ENCODE peak calls at places on chromosomes 7 and 10, in six cellular contexts. Q is cardiac fibroblast, Y is chondrocyte, G is heart right ventricle, K is MCF 10A, R is endothelial cell. E is an unnamed sample.

GRCh38 chr10:110500515-110500905 is 2.8 kb downstream of the DUSP5 start:
- DNase-seq in R (no peak), G (no peak), Q (peak; percentile 82), Y (no peak), K (peak; percentile 54), E (no peak)

GRCh38 chr10:3290550-3290949 is 118.0 kb upstream of the PITRM1 start:
- DNase-seq in Y (no peak), K (no peak), Q (no peak), G (no peak), R (no peak), E (no peak)

GRCh38 chr10:116753759-116754158 is 11.4 kb upstream of the HSPA12A start:
- DNase-seq in K (peak; percentile 81), Q (peak; percentile 84), Y (no peak), G (no peak), R (no peak), E (no peak)

GRCh38 chr10:50600831-50601466 is 22.8 kb downstream of the SGMS1 start:
- DNase-seq in G (no peak), K (peak; percentile 30), Y (no peak), R (no peak), Q (peak; percentile 68), E (no peak)

GRCh38 chr7:40680657-40681056 is 545.9 kb downstream of the SUGCT start:
- DNase-seq in G (no peak), Q (peak; percentile 47), Y (no peak), K (peak; percentile 52), R (peak; percentile 11), E (no peak)

GRCh38 chr7:22231806-22232205 is 125.1 kb downstream of the RAPGEF5 start:
- DNase-seq in Y (no peak), G (no peak), R (no peak), Q (no peak), K (no peak), E (no peak)

GRCh38 chr7:108417926-108418325 is 38.3 kb downstream of the NRCAM start:
- DNase-seq in G (no peak), Y (no peak), K (no peak), Q (peak; percentile 54), R (no peak), E (no peak)

GRCh38 chr7:55438765-55439525 is 73.8 kb downstream of the LANCL2 start:
- DNase-seq in Q (no peak), G (peak; percentile 64), R (no peak), K (peak; percentile 65), Y (no peak), E (no peak)

GRCh38 chr7:74051629-74052410 is 23.8 kb downstream of the ELN start:
- DNase-seq in Q (peak; percentile 34), Y (peak; percentile 66), G (no peak), K (peak; percentile 56), R (peak; percentile 55), E (no peak)

GRCh38 chr10:22338260-22338894 is 6.9 kb upstream of the SPAG6 start:
- DNase-seq in R (no peak), Y (no peak), Q (no peak), K (no peak), G (no peak), E (no peak)

GRCh38 chr7:79786187-79786586 is 332.7 kb upstream of the MAGI2 start:
- DNase-seq in Q (no peak), R (no peak), K (no peak), G (no peak), Y (no peak), E (no peak)

GRCh38 chr10:23412223-23412622 is 26.7 kb upstream of the OTUD1 start:
- DNase-seq in G (no peak), K (peak; percentile 17), R (no peak), Y (no peak), Q (peak; percentile 68), E (no peak)

GRCh38 chr7:156777364-156778069 is 115.5 kb downstream of the LMBR1 start:
- DNase-seq in G (no peak), K (no peak), Y (no peak), Q (no peak), R (no peak), E (no peak)

GRCh38 chr10:78968960-78969359 is 99.8 kb upstream of the ZMIZ1 start:
- DNase-seq in R (no peak), Q (no peak), K (no peak), G (no peak), Y (no peak), E (no peak)

DNA sequence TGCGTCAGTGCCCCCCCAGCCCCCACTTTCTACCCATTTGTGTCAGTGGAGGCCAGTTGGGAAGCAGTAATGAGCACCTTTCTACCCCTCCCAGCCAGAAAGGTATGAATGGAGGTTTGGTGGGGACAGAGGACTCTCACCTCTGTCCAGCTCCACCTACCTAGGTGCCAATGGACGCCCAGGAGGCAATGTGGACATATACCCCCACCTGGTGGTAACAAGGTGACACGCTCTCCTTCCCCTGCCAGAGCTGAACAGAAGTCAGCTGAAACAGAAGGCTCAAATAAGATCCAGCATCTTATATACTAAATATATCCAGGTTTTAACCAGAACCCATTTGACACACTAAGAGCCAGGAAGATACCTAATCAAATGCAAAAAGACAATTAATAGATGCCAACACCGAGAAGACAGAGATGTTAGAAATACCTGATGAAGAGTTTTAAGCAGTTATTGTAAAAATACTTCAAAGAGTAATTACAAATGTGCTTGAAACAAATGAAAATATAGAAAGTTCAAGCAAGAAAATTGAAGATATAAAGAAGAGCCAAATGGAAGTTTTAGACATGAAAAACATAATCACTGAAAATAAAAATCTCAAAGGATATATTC is 18.4 kb upstream of the SORCS3 start:
- DNase-seq in Q (peak; percentile 8), R (peak; percentile 58), G (no peak), Y (no peak), K (peak; percentile 67), E (no peak)
- TF ChIP-seq CTCF in Q (peak; percentile 33), R (peak; percentile 59), G (peak; percentile 40), Y (peak; percentile 32), K (peak; percentile 87), E (no peak)

DNA sequence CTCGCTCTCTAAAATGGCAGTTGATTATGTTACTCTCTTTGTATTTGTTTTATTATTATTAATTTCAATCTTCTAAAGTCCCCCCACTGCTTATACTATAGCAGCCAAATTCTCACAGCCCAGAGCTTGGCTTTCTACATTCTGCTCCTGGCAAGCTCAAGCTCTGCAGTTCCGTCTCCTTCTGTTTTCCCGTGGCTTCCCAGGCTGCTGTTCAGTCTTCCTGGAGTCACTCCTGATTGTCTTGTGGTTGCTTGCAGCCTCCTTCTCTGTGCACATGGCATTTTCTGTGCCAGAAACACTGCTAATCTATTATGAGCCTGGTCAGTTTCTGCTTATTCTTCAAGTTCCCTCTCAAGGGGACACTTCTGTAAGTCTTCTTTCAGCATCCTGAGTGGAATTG is 533.7 kb upstream of the IGFBP3 start:
- DNase-seq in G (no peak), Q (no peak), R (no peak), K (no peak), Y (no peak), E (no peak)
- TF ChIP-seq CTCF in G (no peak), Q (no peak), R (no peak), K (no peak), Y (no peak), E (no peak)

GRCh38 chr10:100632027-100632426 is 96.3 kb downstream of the HIF1AN start:
- DNase-seq in Q (no peak), R (no peak), Y (no peak), G (no peak), K (no peak), E (no peak)

GRCh38 chr10:100636848-100637553 is 101.3 kb downstream of the HIF1AN start:
- DNase-seq in Y (no peak), Q (no peak), G (no peak), R (no peak), K (no peak), E (no peak)

GRCh38 chr10:100642295-100642994 is 102.9 kb upstream of the PAX2 start:
- DNase-seq in G (no peak), Q (no peak), Y (no peak), R (no peak), K (no peak), E (no peak)

GRCh38 chr10:100634034-100634433 is 98.3 kb downstream of the HIF1AN start:
- DNase-seq in Y (no peak), Q (no peak), K (no peak), R (no peak), G (no peak), E (no peak)

DNA sequence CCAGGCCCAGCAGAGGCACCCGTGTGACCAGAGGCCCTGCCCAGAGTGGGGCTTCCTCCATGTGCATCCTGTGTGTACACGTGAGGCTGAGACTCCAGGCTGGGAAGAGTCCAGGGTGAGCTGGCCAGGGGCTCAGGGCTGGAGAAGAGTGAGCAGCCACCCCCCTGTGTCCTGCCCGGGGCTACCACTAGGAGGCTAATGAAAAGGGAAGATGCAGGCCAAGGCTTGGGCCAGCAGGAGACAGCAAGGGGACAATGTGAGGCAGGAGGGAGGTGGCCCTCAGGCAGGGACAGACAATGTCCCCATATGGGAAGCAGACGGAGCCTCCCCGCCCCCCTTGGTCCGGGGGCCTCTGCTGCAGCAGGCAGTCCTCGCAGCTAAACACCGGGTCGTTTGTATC is 102.0 kb downstream of the HIF1AN start:
- DNase-seq in K (peak; percentile 9), G (no peak), Q (peak; percentile 19), Y (no peak), R (peak; percentile 83), E (no peak)
- TF ChIP-seq CTCF in K (peak; percentile 26), G (no peak), Q (peak; percentile 67), Y (peak; percentile 61), R (peak; percentile 76), E (peak; percentile 55)

GRCh38 chr10:71217266-71218045 is 5.1 kb downstream of the UNC5B start:
- DNase-seq in Y (no peak), K (peak; percentile 36), R (no peak), Q (no peak), G (peak; percentile 36), E (no peak)
- TF ChIP-seq CTCF in Y (peak; percentile 42), K (no peak), R (no peak), Q (no peak), G (no peak), E (no peak)

DNA sequence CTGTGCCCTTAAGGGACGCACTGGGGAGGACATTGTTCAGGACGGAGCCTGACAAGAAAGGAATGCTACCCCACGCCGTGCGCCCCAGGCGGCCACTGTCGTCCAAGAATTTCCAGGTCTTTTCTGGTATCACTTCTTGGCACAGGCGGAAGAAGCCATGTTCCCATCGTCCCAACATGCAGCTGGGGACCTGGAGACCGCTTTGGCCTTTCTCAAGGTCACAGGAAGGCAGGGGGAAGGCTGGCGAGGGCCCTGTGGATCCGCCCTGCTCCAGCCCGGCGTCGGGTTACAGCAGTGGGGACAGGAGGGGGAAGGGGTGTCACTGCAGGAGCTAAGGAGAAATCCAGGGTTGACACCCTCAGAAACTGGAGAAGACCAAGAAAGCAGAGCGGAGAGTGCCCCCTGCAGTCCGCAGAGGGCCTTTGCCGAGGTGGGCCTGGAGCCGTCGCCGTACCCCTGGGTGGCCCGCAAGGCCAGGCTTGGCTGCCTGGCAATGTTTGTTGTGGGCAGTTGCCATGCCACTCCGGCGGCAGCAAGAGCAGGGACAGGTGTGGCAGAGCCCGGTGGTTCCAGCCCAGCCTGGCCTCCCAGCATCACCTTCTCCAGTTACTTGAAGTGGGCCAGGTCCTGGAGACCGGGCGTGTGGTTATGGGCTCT is 104.1 kb downstream of the LHPP start:
- DNase-seq in R (peak; percentile 54), Q (peak; percentile 41), K (peak; percentile 23), G (peak; percentile 57), Y (peak; percentile 79), E (no peak)
- TF ChIP-seq CTCF in R (peak; percentile 48), Q (peak; percentile 55), K (peak; percentile 28), G (peak; percentile 33), Y (peak; percentile 68), E (no peak)

GRCh38 chr7:51629206-51629605 is 312.6 kb upstream of the COBL start:
- DNase-seq in K (no peak), G (no peak), R (no peak), Y (no peak), Q (no peak), E (no peak)
- TF ChIP-seq CTCF in K (no peak), G (no peak), R (no peak), Y (no peak), Q (no peak), E (no peak)

E was measured in mesothelial cell of epicardium.